ENCODE peak calls at places on chromosome 6, in four cellular contexts. S is GM12878, Y is HepG2, N is K562. D is an unnamed sample.
A peak's percentile ranks its signal among the peaks of the same experiment; 100 is the strongest.

GRCh38 chr6:12875061-12875460 is 158.5 kb downstream of the PHACTR1 start:
- DNase-seq in S (no peak), Y (no peak), N (no peak), D (no peak)

GRCh38 chr6:112286756-112287155 is 32.4 kb upstream of the LAMA4 start:
- DNase-seq in S (no peak), N (no peak), Y (no peak), D (no peak)

GRCh38 chr6:142927274-142927586 is 17.7 kb downstream of the HIVEP2 start:
- DNase-seq in S (no peak), N (no peak), Y (no peak), D (no peak)

GRCh38 chr6:125219451-125219942 is 65.9 kb downstream of the TPD52L1 start:
- DNase-seq in N (no peak), S (no peak), Y (no peak), D (no peak)

GRCh38 chr6:79735183-79735582 is 104.1 kb downstream of the SH3BGRL2 start:
- DNase-seq in N (peak; percentile 18), S (no peak), Y (no peak), D (no peak)

GRCh38 chr6:166275714-166276166 is 32.5 kb downstream of the PRR18 start:
- DNase-seq in N (peak; percentile 81), S (no peak), Y (peak; percentile 30), D (peak; percentile 87)

GRCh38 chr6:67679566-67680296 is 955.4 kb upstream of the ADGRB3 start:
- DNase-seq in S (no peak), Y (no peak), N (no peak), D (no peak)

GRCh38 chr6:40743226-40743625 is 156.1 kb upstream of the LRFN2 start:
- DNase-seq in S (no peak), Y (no peak), N (peak; percentile 69), D (no peak)

GRCh38 chr6:28683945-28684538 is 158.4 kb downstream of the GPX5 start:
- DNase-seq in N (peak; percentile 65), Y (peak; percentile 68), S (no peak), D (peak; percentile 56)

GRCh38 chr6:40996591-40997247 is 42.3 kb downstream of the UNC5CL start:
- DNase-seq in N (no peak), S (no peak), Y (peak; percentile 69), D (peak; percentile 11)

GRCh38 chr6:38517005-38517404 is 122.7 kb downstream of the BTBD9 start:
- DNase-seq in Y (peak; percentile 36), S (no peak), N (no peak), D (no peak)

GRCh38 chr6:72002415-72002814 is 116.1 kb downstream of the RIMS1 start:
- DNase-seq in N (no peak), Y (no peak), S (no peak), D (no peak)

GRCh38 chr6:156816505-156816904 is 39.3 kb downstream of the ARID1B start:
- DNase-seq in S (no peak), N (no peak), Y (no peak), D (no peak)

GRCh38 chr6:20569000-20569610 is 34.8 kb downstream of the CDKAL1 start:
- DNase-seq in Y (no peak), N (no peak), S (no peak), D (no peak)

GRCh38 chr6:16206595-16207037 is 31.8 kb upstream of the GMPR start:
- DNase-seq in S (no peak), N (peak; percentile 84), Y (peak; percentile 50), D (peak; percentile 74)

GRCh38 chr6:39812853-39813533 is 20.8 kb downstream of the DAAM2 start:
- DNase-seq in Y (no peak), S (peak; percentile 36), N (no peak), D (no peak)

GRCh38 chr6:14996892-14997291 is 249.0 kb upstream of the JARID2 start:
- DNase-seq in S (no peak), N (peak; percentile 43), Y (no peak), D (no peak)

GRCh38 chr6:114439414-114439813 is 96.6 kb upstream of the HS3ST5 start:
- DNase-seq in S (no peak), N (no peak), Y (no peak), D (no peak)

GRCh38 chr6:97669191-97669651 is 386.2 kb upstream of the MMS22L start:
- DNase-seq in S (peak; percentile 74), N (no peak), Y (no peak), D (no peak)

GRCh38 chr6:57313711-57314471 is 3.5 kb upstream of the PRIM2 start:
- DNase-seq in N (no peak), Y (no peak), S (no peak), D (no peak)

GRCh38 chr6:128763599-128764300 is 119.2 kb upstream of the LAMA2 start:
- DNase-seq in Y (no peak), S (no peak), N (no peak), D (no peak)

GRCh38 chr6:7912024-7912423 is 1.4 kb upstream of the TXNDC5 start:
- DNase-seq in S (no peak), Y (no peak), N (no peak), D (no peak)

GRCh38 chr6:107489636-107490567 is at the start of gene SOBP:
- DNase-seq in S (no peak), Y (peak; percentile 44), N (peak; percentile 27), D (peak; percentile 75)

GRCh38 chr6:68237205-68237604 is 397.9 kb upstream of the ADGRB3 start:
- DNase-seq in N (no peak), Y (no peak), S (no peak), D (no peak)

GRCh38 chr6:169786349-169786748 is 34.9 kb downstream of the ERMARD start:
- DNase-seq in N (no peak), S (no peak), Y (no peak), D (no peak)

GRCh38 chr6:151128764-151129370 is 110.9 kb upstream of the AKAP12 start:
- DNase-seq in Y (no peak), N (no peak), S (no peak), D (no peak)

GRCh38 chr6:13431861-13432465 is 55.4 kb downstream of the GFOD1 start:
- DNase-seq in S (peak; percentile 42), Y (peak; percentile 45), N (peak; percentile 39), D (no peak)

GRCh38 chr6:113930183-113930582 is 40.8 kb downstream of the HDAC2 start:
- DNase-seq in S (no peak), Y (no peak), N (no peak), D (no peak)

GRCh38 chr6:44133003-44133931 is 5.9 kb downstream of the TMEM63B start:
- DNase-seq in S (no peak), N (peak; percentile 53), Y (peak; percentile 68), D (peak; percentile 56)

GRCh38 chr6:116238083-116238482 is 15.8 kb downstream of the TSPYL4 start:
- DNase-seq in Y (no peak), N (no peak), S (no peak), D (no peak)

GRCh38 chr6:15715851-15716250 is 53.0 kb upstream of the DTNBP1 start:
- DNase-seq in S (no peak), N (no peak), Y (no peak), D (no peak)

GRCh38 chr6:3566812-3567211 is 110.0 kb upstream of the SLC22A23 start:
- DNase-seq in S (no peak), Y (no peak), N (no peak), D (no peak)

GRCh38 chr6:54135665-54136370 is 24.6 kb downstream of the MLIP start:
- DNase-seq in S (no peak), Y (peak; percentile 74), N (no peak), D (no peak)

GRCh38 chr6:11654876-11655275 is 117.3 kb downstream of the TMEM170B start:
- DNase-seq in N (no peak), S (no peak), Y (no peak), D (no peak)

GRCh38 chr6:128046033-128046432 is 145.2 kb upstream of the THEMIS start:
- DNase-seq in Y (no peak), N (no peak), S (no peak), D (no peak)

GRCh38 chr6:165571721-165572132 is 91.3 kb downstream of the PDE10A start:
- DNase-seq in S (no peak), Y (no peak), N (no peak), D (no peak)

GRCh38 chr6:135850882-135851281 is 619 bp upstream of the PDE7B start:
- DNase-seq in Y (no peak), N (no peak), S (no peak), D (no peak)

GRCh38 chr6:5205877-5206840 is 54.6 kb downstream of the LYRM4 start:
- DNase-seq in Y (peak; percentile 95), S (no peak), N (peak; percentile 23), D (peak; percentile 17)
- TF ChIP-seq FOXM1 in Y (no peak), S (no peak), N (no peak), D (no peak)

GRCh38 chr6:27630727-27631613 is 158.1 kb upstream of the ZNF184 start:
- DNase-seq in N (peak; percentile 82), S (peak; percentile 49), Y (peak; percentile 74), D (peak; percentile 77)
- TF ChIP-seq BHLHE40 in N (peak; percentile 4), S (no peak), Y (no peak), D (no peak)

DNA sequence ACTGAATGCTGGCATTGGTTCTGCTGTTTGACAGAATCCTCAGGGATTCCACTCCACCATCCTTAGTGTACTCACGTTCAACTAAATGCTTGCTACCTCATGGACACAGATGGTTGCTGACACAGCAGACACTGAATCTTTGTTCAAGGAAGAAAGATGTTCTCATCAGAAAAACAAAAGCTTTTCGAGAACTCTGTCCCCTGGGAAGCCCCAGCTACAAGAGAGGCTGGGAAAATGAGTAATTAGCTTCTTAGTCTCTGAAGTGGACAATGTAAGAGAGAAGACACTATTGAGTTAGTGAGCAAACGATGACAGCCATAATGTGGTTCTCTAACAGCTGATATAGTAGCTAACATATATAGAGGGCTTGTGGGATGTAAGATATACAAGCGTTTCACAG is 30.9 kb upstream of the ENPP5 start:
- DNase-seq in S (no peak), Y (no peak), N (no peak), D (no peak)
- TF ChIP-seq FOXM1 in S (no peak), Y (no peak), N (no peak), D (no peak)

GRCh38 chr6:168528457-168529095 is 87.6 kb downstream of the SMOC2 start:
- DNase-seq in N (no peak), Y (no peak), S (no peak), D (no peak)
- TF ChIP-seq BHLHE40 in N (no peak), Y (no peak), S (no peak), D (no peak)

GRCh38 chr6:31352497-31353368 is 4.2 kb downstream of the HLA-B start:
- DNase-seq in S (no peak), N (no peak), Y (no peak), D (no peak)
- TF ChIP-seq FOXM1 in S (peak; percentile 25), N (no peak), Y (no peak), D (no peak)